ENCODE peak calls at places on chromosomes 16 and 17, in nine cellular contexts. W is endothelial cell; A is sciatic nerve; U is AG20443; V is endodermal cell; D is naive B cell; C is activated effector memory CD4-positive, alpha-beta T cell treated with Interleukin-2 at 50 U/mL for 16 hours; J is T-helper 2 cell; G is activated CD4-positive, alpha-beta T cell treated with anti-CD3 and anti-CD28 coated beads for 24 hours. F is an unnamed sample.

GRCh38 chr17:71237903-71238538 is 882.8 kb upstream of the SOX9 start:
- DNase-seq in W (no peak), V (no peak), J (no peak), G (no peak), D (no peak), U (peak), C (no peak), A (no peak), F (no peak)

GRCh38 chr17:58328195-58329034 is at the start of gene TSPOAP1:
- DNase-seq in W (no peak), J (peak), G (peak), C (no peak), D (peak), U (no peak), V (peak), A (no peak), F (peak)

GRCh38 chr16:82810077-82810476 is 183.3 kb downstream of the CDH13 start:
- DNase-seq in V (no peak), J (no peak), D (no peak), A (no peak), G (no peak), W (no peak), U (no peak), C (no peak), F (no peak)

GRCh38 chr17:72515291-72516065 is 394.7 kb downstream of the SOX9 start:
- DNase-seq in G (no peak), C (no peak), A (no peak), J (no peak), D (no peak), W (no peak), U (peak), V (no peak), F (no peak)

GRCh38 chr16:64403352-64403751 is 718.5 kb downstream of the CDH11 start:
- DNase-seq in U (no peak), V (no peak), A (no peak), D (no peak), W (no peak), C (no peak), G (no peak), J (no peak), F (no peak)

GRCh38 chr16:22342082-22342481 is 32.3 kb downstream of the CDR2 start:
- DNase-seq in V (no peak), G (no peak), U (no peak), W (no peak), C (no peak), D (no peak), A (no peak), J (no peak), F (no peak)

GRCh38 chr16:621526-622105 is 9.2 kb upstream of the WFIKKN1 start:
- DNase-seq in G (no peak), A (no peak), V (no peak), U (no peak), D (no peak), C (no peak), J (no peak), W (no peak), F (no peak)

GRCh38 chr16:68447721-68448359 is 468 bp downstream of the SMPD3 start:
- DNase-seq in D (no peak), C (no peak), W (no peak), J (no peak), U (no peak), V (no peak), G (no peak), A (no peak), F (peak)

GRCh38 chr16:85902366-85903155 is 3.6 kb downstream of the IRF8 start:
- DNase-seq in W (no peak), C (peak), J (no peak), D (peak), G (peak), V (peak), A (no peak), U (no peak), F (no peak)

GRCh38 chr16:88719933-88720296 is 13.6 kb downstream of the CTU2 start:
- DNase-seq in A (no peak), V (no peak), J (no peak), U (no peak), G (no peak), C (no peak), D (no peak), W (no peak), F (no peak)

GRCh38 chr17:15894258-15894657 is 50.7 kb upstream of the ADORA2B start:
- DNase-seq in C (no peak), A (no peak), G (no peak), D (no peak), J (no peak), V (no peak), W (no peak), U (no peak), F (no peak)

GRCh38 chr17:1123397-1124237 is 56.2 kb downstream of the ABR start:
- DNase-seq in U (no peak), C (no peak), W (no peak), G (no peak), V (peak), D (no peak), A (no peak), J (no peak), F (no peak)

GRCh38 chr16:29024280-29024679 is 39.4 kb downstream of the LAT start:
- DNase-seq in G (no peak), V (no peak), U (no peak), W (no peak), A (no peak), D (no peak), C (no peak), J (no peak), F (no peak)